ENCODE peak calls at places on chromosomes 6 and 20, in four cellular contexts. One of them, this sample, is unnamed. For H3K36me3, the result is how much of the 10 kb centered on the place peaks cover.

GRCh38 chr20:60266184-60266823 is 308.1 kb downstream of the CDH26 start:
- DNase-seq in heart left ventricle: no peak
- DNase-seq in CD8-positive, alpha-beta T cell: no peak
- DNase-seq in Panc1: no peak
- DNase-seq in this sample: no peak

GRCh38 chr6:151765444-151765886 is 42.0 kb upstream of the ESR1 start:
- DNase-seq in heart left ventricle: peak
- DNase-seq in CD8-positive, alpha-beta T cell: no peak
- DNase-seq in Panc1: peak
- DNase-seq in this sample: peak

GRCh38 chr20:13868331-13868730 is 83.5 kb downstream of the NDUFAF5 start:
- DNase-seq in heart left ventricle: no peak
- DNase-seq in CD8-positive, alpha-beta T cell: no peak
- DNase-seq in Panc1: no peak
- DNase-seq in this sample: no peak

GRCh38 chr6:36758516-36759176 is 61.0 kb downstream of the RAB44 start:
- DNase-seq in heart left ventricle: no peak
- DNase-seq in CD8-positive, alpha-beta T cell: no peak
- DNase-seq in Panc1: no peak
- DNase-seq in this sample: no peak

GRCh38 chr6:158459726-158460125 is 100.2 kb upstream of the TMEM181 start:
- DNase-seq in heart left ventricle: no peak
- DNase-seq in CD8-positive, alpha-beta T cell: no peak
- DNase-seq in Panc1: no peak
- DNase-seq in this sample: no peak

GRCh38 chr20:46269372-46269771 is 38.9 kb downstream of the CDH22 start:
- DNase-seq in heart left ventricle: no peak
- DNase-seq in CD8-positive, alpha-beta T cell: no peak
- DNase-seq in Panc1: no peak
- DNase-seq in this sample: no peak

GRCh38 chr6:144223686-144224085 is 61.4 kb upstream of the UTRN start:
- DNase-seq in heart left ventricle: no peak
- DNase-seq in CD8-positive, alpha-beta T cell: no peak
- DNase-seq in Panc1: no peak
- DNase-seq in this sample: no peak

GRCh38 chr20:4606046-4606445 is 115.7 kb upstream of the PRND start:
- DNase-seq in heart left ventricle: no peak
- DNase-seq in CD8-positive, alpha-beta T cell: no peak
- DNase-seq in Panc1: no peak
- DNase-seq in this sample: no peak

GRCh38 chr6:36719126-36719525 is 21.5 kb downstream of the RAB44 start:
- DNase-seq in heart left ventricle: no peak
- DNase-seq in CD8-positive, alpha-beta T cell: no peak
- DNase-seq in Panc1: no peak
- DNase-seq in this sample: no peak

GRCh38 chr20:4815618-4816017 is 93.9 kb downstream of the PRND start:
- DNase-seq in heart left ventricle: no peak
- DNase-seq in CD8-positive, alpha-beta T cell: no peak
- DNase-seq in Panc1: no peak
- DNase-seq in this sample: no peak

GRCh38 chr20:61762886-61763739 is 302.6 kb downstream of the TAF4 start:
- DNase-seq in heart left ventricle: no peak
- DNase-seq in CD8-positive, alpha-beta T cell: no peak
- DNase-seq in Panc1: no peak
- DNase-seq in this sample: no peak

DNA sequence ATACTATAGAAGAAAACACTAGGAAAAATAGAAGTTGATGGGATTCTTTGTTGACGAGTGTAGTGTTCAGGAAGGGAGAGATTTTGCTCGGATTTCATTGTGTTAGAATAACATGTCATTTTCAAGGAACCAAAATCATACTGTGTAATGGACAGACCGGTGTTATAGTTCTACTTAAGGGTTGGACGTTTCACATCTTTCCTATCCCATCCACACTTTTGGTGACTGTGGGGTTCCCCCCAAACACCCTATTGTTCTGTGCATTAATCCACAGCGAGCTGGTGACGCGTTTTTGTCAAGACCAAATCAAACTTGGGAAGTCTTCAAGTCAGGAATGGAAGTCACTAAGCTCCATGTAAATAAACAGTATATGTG is 43.3 kb downstream of the TRIM27 start:
- DNase-seq in heart left ventricle: no peak
- DNase-seq in CD8-positive, alpha-beta T cell: no peak
- DNase-seq in Panc1: no peak
- DNase-seq in this sample: no peak
- H3K4me3 ChIP-seq in heart left ventricle: peak
- H3K4me3 ChIP-seq in CD8-positive, alpha-beta T cell: peak
- H3K4me3 ChIP-seq in Panc1: peak
- H3K4me3 ChIP-seq in this sample: peak

GRCh38 chr6:44029489-44030185 is 97.6 kb downstream of the MRPL14 start:
- DNase-seq in heart left ventricle: no peak
- DNase-seq in CD8-positive, alpha-beta T cell: no peak
- DNase-seq in Panc1: no peak
- DNase-seq in this sample: no peak
- TF ChIP-seq CTCF in heart left ventricle: no peak
- TF ChIP-seq CTCF in CD8-positive, alpha-beta T cell: no peak
- TF ChIP-seq CTCF in Panc1: no peak
- TF ChIP-seq CTCF in this sample: no peak

DNA sequence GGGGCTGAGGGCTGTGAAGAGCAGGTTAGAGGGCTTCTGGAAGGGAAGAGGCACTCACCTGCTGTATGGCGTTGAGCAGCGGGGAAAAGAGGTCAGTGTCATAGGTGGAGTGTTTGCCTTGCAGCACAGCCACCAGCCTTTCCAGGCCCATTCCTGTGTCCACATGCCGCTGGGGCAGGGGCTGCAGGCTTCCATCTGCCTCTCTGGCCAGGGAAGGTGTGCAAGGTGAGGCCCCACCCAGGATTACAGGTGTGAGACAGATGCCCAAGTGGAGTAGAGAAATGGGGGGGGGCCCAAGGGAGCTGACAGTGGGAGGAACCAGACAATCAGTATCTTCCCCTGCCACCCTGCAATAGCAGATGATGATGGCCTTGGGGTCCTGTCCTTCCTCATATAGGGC is 2.9 kb downstream of the AARS2 start:
- DNase-seq in heart left ventricle: no peak
- DNase-seq in CD8-positive, alpha-beta T cell: no peak
- DNase-seq in Panc1: no peak
- DNase-seq in this sample: no peak
- H3K36me3 ChIP-seq in heart left ventricle: half or more
- H3K36me3 ChIP-seq in CD8-positive, alpha-beta T cell: under half
- H3K36me3 ChIP-seq in Panc1: under half
- H3K36me3 ChIP-seq in this sample: under half

GRCh38 chr20:22389836-22390542 is 194.4 kb downstream of the FOXA2 start:
- DNase-seq in heart left ventricle: no peak
- DNase-seq in CD8-positive, alpha-beta T cell: no peak
- DNase-seq in Panc1: peak
- DNase-seq in this sample: peak
- H3K4me3 ChIP-seq in heart left ventricle: no peak
- H3K4me3 ChIP-seq in CD8-positive, alpha-beta T cell: no peak
- H3K4me3 ChIP-seq in Panc1: no peak
- H3K4me3 ChIP-seq in this sample: no peak

DNA sequence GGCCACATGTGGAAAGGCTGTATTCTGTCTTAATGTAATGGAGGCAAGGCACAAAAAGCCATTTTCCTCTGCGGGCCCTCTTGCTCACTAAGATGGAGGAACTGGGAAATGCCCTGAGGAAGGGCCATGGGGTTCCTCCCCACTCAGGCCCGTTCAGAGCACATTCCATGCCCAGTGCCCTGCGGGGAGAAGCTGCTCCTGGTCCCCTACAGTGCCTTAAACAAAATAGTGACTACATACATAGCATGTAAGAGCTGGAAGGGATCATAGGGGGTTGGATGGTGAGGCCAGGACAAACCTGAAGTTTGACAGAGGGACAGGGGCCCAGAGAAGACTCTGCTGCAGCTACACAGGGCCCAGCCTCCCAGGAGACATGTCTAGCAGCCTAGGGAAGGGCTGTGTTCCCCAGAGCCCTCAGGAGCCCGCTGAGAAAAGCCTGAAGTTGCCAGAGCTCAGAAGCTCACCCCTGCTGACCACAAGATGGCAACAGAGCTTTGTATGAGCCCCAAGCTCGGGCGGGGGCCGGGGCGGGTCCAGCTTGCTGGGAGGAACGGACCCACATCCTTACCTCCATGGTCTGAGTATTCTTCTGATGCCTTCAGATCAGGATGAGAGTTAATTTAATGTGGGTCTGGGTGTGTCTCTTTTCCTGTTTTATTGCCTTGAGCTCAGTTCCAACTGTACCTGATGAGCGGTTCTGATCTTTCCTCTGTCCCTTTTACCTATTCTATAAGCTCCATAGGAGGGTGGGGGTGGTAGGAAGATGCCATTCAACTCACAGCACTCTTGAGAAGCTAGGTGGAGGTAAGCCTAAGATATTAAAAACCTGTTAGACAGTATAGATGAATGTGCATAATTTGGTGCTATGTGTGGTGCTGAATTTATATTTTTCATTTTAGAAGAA is 242.9 kb downstream of the CDC5L start:
- DNase-seq in heart left ventricle: no peak
- DNase-seq in CD8-positive, alpha-beta T cell: no peak
- DNase-seq in Panc1: no peak
- DNase-seq in this sample: no peak
- TF ChIP-seq CTCF in heart left ventricle: peak
- TF ChIP-seq CTCF in CD8-positive, alpha-beta T cell: no peak
- TF ChIP-seq CTCF in Panc1: peak
- TF ChIP-seq CTCF in this sample: peak

This sample was measured in kidney epithelial cell.